ENCODE peak calls at places on chromosomes 5 and 9, in five cellular contexts. One of them, this sample, is unnamed.

GRCh38 chr5:113059232-113059805 is 82.7 kb downstream of the DCP2 start:
- DNase-seq in tibial nerve: no peak
- DNase-seq in MM.1S: no peak
- DNase-seq in ascending aorta: no peak
- DNase-seq in dorsolateral prefrontal cortex: no peak
- DNase-seq in this sample: no peak

GRCh38 chr5:124054564-124054963 is 542.6 kb downstream of the CSNK1G3 start:
- DNase-seq in tibial nerve: no peak
- DNase-seq in MM.1S: peak
- DNase-seq in ascending aorta: no peak
- DNase-seq in dorsolateral prefrontal cortex: no peak
- DNase-seq in this sample: no peak

GRCh38 chr5:39283231-39283818 is 64.0 kb upstream of the FYB1 start:
- DNase-seq in tibial nerve: no peak
- DNase-seq in MM.1S: peak
- DNase-seq in ascending aorta: no peak
- DNase-seq in dorsolateral prefrontal cortex: no peak
- DNase-seq in this sample: peak

GRCh38 chr9:70197384-70198039 is 61.3 kb upstream of the SMC5 start:
- DNase-seq in tibial nerve: no peak
- DNase-seq in MM.1S: no peak
- DNase-seq in ascending aorta: no peak
- DNase-seq in dorsolateral prefrontal cortex: no peak
- DNase-seq in this sample: no peak

GRCh38 chr5:138402640-138403039 is 36.2 kb upstream of the REEP2 start:
- DNase-seq in tibial nerve: no peak
- DNase-seq in MM.1S: peak
- DNase-seq in ascending aorta: no peak
- DNase-seq in dorsolateral prefrontal cortex: no peak
- DNase-seq in this sample: no peak

GRCh38 chr5:68224561-68225187 is 9.1 kb downstream of the PIK3R1 start:
- DNase-seq in tibial nerve: no peak
- DNase-seq in MM.1S: no peak
- DNase-seq in ascending aorta: no peak
- DNase-seq in dorsolateral prefrontal cortex: no peak
- DNase-seq in this sample: no peak

GRCh38 chr5:54066433-54066832 is 243.9 kb downstream of the ARL15 start:
- DNase-seq in tibial nerve: no peak
- DNase-seq in MM.1S: no peak
- DNase-seq in ascending aorta: no peak
- DNase-seq in dorsolateral prefrontal cortex: no peak
- DNase-seq in this sample: no peak

GRCh38 chr5:116778015-116778414 is 203.4 kb upstream of the SEMA6A start:
- DNase-seq in tibial nerve: no peak
- DNase-seq in MM.1S: no peak
- DNase-seq in ascending aorta: no peak
- DNase-seq in dorsolateral prefrontal cortex: no peak
- DNase-seq in this sample: no peak

GRCh38 chr9:89137548-89138462 is 40.8 kb downstream of the SHC3 start:
- DNase-seq in tibial nerve: peak
- DNase-seq in MM.1S: no peak
- DNase-seq in ascending aorta: peak
- DNase-seq in dorsolateral prefrontal cortex: no peak
- DNase-seq in this sample: no peak

GRCh38 chr9:880725-881124 is 39.2 kb downstream of the DMRT1 start:
- DNase-seq in tibial nerve: no peak
- DNase-seq in MM.1S: no peak
- DNase-seq in ascending aorta: no peak
- DNase-seq in dorsolateral prefrontal cortex: no peak
- DNase-seq in this sample: no peak

GRCh38 chr9:134475051-134475790 is 149.0 kb downstream of the RXRA start:
- DNase-seq in tibial nerve: peak
- DNase-seq in MM.1S: no peak
- DNase-seq in ascending aorta: peak
- DNase-seq in dorsolateral prefrontal cortex: no peak
- DNase-seq in this sample: no peak

GRCh38 chr5:13108281-13108680 is 836.2 kb downstream of the DNAH5 start:
- DNase-seq in tibial nerve: no peak
- DNase-seq in MM.1S: no peak
- DNase-seq in ascending aorta: no peak
- DNase-seq in dorsolateral prefrontal cortex: no peak
- DNase-seq in this sample: no peak

GRCh38 chr9:116278326-116278725 is 124.7 kb downstream of the PAPPA start:
- DNase-seq in tibial nerve: no peak
- DNase-seq in MM.1S: no peak
- DNase-seq in ascending aorta: no peak
- DNase-seq in dorsolateral prefrontal cortex: no peak
- DNase-seq in this sample: no peak

GRCh38 chr9:117392992-117393391 is 21.9 kb downstream of the ASTN2 start:
- DNase-seq in tibial nerve: no peak
- DNase-seq in MM.1S: no peak
- DNase-seq in ascending aorta: no peak
- DNase-seq in dorsolateral prefrontal cortex: no peak
- DNase-seq in this sample: no peak
- TF ChIP-seq CTCF in tibial nerve: no peak
- TF ChIP-seq CTCF in MM.1S: no peak
- TF ChIP-seq CTCF in ascending aorta: no peak
- TF ChIP-seq CTCF in dorsolateral prefrontal cortex: no peak
- TF ChIP-seq CTCF in this sample: no peak

GRCh38 chr5:150560401-150561191 is 52.7 kb downstream of the NDST1 start:
- DNase-seq in tibial nerve: peak
- DNase-seq in MM.1S: peak
- DNase-seq in ascending aorta: peak
- DNase-seq in dorsolateral prefrontal cortex: peak
- DNase-seq in this sample: peak

GRCh38 chr5:150561192-150561512 is 53.2 kb downstream of the NDST1 start:
- DNase-seq in tibial nerve: no peak
- DNase-seq in MM.1S: no peak
- DNase-seq in ascending aorta: no peak
- DNase-seq in dorsolateral prefrontal cortex: no peak
- DNase-seq in this sample: no peak

GRCh38 chr5:150565868-150566267 is 57.9 kb downstream of the NDST1 start:
- DNase-seq in tibial nerve: no peak
- DNase-seq in MM.1S: no peak
- DNase-seq in ascending aorta: no peak
- DNase-seq in dorsolateral prefrontal cortex: no peak
- DNase-seq in this sample: no peak

GRCh38 chr5:150561571-150562295 is 53.8 kb downstream of the NDST1 start:
- DNase-seq in tibial nerve: no peak
- DNase-seq in MM.1S: no peak
- DNase-seq in ascending aorta: no peak
- DNase-seq in dorsolateral prefrontal cortex: no peak
- DNase-seq in this sample: no peak

DNA sequence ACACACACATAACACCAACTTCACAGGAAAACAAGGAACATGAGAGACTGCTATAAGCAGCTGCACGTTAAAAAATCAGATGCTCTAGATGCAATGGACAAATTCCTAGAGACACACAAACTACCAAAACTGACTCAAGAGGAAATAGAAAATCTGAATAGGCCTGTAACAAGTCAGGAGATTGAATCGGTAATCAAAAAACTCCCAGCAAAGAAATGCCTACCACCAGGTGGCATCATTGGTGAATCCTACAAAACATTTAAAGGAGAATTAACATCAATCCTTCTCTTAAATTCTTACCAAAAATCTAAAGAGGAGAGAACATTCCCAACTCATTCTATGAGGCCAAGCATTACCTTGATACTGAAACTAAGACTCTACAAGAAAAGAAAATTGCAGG is 54.9 kb downstream of the NDST1 start:
- DNase-seq in tibial nerve: no peak
- DNase-seq in MM.1S: peak
- DNase-seq in ascending aorta: no peak
- DNase-seq in dorsolateral prefrontal cortex: no peak
- DNase-seq in this sample: no peak
- H3K4me3 ChIP-seq in tibial nerve: no peak
- H3K4me3 ChIP-seq in MM.1S: no peak
- H3K4me3 ChIP-seq in ascending aorta: no peak
- H3K4me3 ChIP-seq in dorsolateral prefrontal cortex: no peak
- H3K4me3 ChIP-seq in this sample: no peak

GRCh38 chr9:83204047-83204446 is 141.1 kb upstream of the RASEF start:
- DNase-seq in tibial nerve: no peak
- DNase-seq in MM.1S: no peak
- DNase-seq in ascending aorta: no peak
- DNase-seq in dorsolateral prefrontal cortex: no peak
- DNase-seq in this sample: no peak
- TF ChIP-seq CTCF in tibial nerve: no peak
- TF ChIP-seq CTCF in MM.1S: no peak
- TF ChIP-seq CTCF in ascending aorta: no peak
- TF ChIP-seq CTCF in dorsolateral prefrontal cortex: no peak
- TF ChIP-seq CTCF in this sample: no peak

GRCh38 chr5:169302491-169303118 is 1.7 kb upstream of the SLIT3 start:
- DNase-seq in tibial nerve: no peak
- DNase-seq in MM.1S: peak
- DNase-seq in ascending aorta: peak
- DNase-seq in dorsolateral prefrontal cortex: peak
- DNase-seq in this sample: peak

GRCh38 chr5:169299651-169300467 is 1.1 kb downstream of the SLIT3 start:
- DNase-seq in tibial nerve: no peak
- DNase-seq in MM.1S: no peak
- DNase-seq in ascending aorta: no peak
- DNase-seq in dorsolateral prefrontal cortex: no peak
- DNase-seq in this sample: no peak

GRCh38 chr5:169300468-169301385 is at the start of gene SLIT3:
- DNase-seq in tibial nerve: peak
- DNase-seq in MM.1S: no peak
- DNase-seq in ascending aorta: peak
- DNase-seq in dorsolateral prefrontal cortex: no peak
- DNase-seq in this sample: no peak

GRCh38 chr5:169302046-169302445 is 1.1 kb upstream of the SLIT3 start:
- DNase-seq in tibial nerve: no peak
- DNase-seq in MM.1S: no peak
- DNase-seq in ascending aorta: no peak
- DNase-seq in dorsolateral prefrontal cortex: no peak
- DNase-seq in this sample: no peak

DNA sequence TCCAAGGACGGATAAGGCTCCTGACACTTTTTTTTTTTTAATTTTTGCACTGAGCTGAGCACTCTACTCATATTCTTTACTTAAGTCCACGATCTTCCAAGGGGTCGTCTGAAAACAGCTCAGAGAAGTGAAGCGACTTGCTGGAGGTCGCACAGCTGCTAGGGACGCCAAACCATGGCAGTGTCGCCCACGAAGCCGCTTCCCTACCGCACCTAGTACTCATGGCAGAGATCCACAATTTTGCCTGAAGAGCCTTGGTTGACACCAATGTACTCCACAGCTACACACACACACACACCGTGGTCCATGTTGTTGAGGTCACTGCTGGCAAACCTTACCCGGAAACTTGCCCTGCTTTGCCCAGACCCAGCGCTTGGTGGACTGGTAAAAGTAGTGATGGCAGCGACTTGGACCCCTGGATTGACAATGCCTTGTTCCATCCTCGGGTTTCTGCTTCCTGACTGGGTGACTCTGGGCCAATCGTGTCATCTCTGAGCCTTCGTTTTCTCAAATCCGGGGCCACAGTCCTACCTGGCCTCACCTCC is 519 bp upstream of the SLIT3 start:
- DNase-seq in tibial nerve: no peak
- DNase-seq in MM.1S: no peak
- DNase-seq in ascending aorta: peak
- DNase-seq in dorsolateral prefrontal cortex: no peak
- DNase-seq in this sample: no peak
- H3K4me3 ChIP-seq in tibial nerve: no peak
- H3K4me3 ChIP-seq in MM.1S: no peak
- H3K4me3 ChIP-seq in ascending aorta: peak
- H3K4me3 ChIP-seq in dorsolateral prefrontal cortex: peak
- H3K4me3 ChIP-seq in this sample: no peak

GRCh38 chr5:106080540-106080939 is 1590.2 kb downstream of the EFNA5 start:
- DNase-seq in tibial nerve: no peak
- DNase-seq in MM.1S: no peak
- DNase-seq in ascending aorta: no peak
- DNase-seq in dorsolateral prefrontal cortex: no peak
- DNase-seq in this sample: no peak
- TF ChIP-seq CTCF in tibial nerve: no peak
- TF ChIP-seq CTCF in MM.1S: no peak
- TF ChIP-seq CTCF in ascending aorta: no peak
- TF ChIP-seq CTCF in dorsolateral prefrontal cortex: no peak
- TF ChIP-seq CTCF in this sample: no peak

GRCh38 chr9:35870351-35870923 is at the start of gene OR13J1:
- DNase-seq in tibial nerve: no peak
- DNase-seq in MM.1S: no peak
- DNase-seq in ascending aorta: no peak
- DNase-seq in dorsolateral prefrontal cortex: no peak
- DNase-seq in this sample: no peak

GRCh38 chr9:35867538-35867937 is 2.7 kb downstream of the OR13J1 start:
- DNase-seq in tibial nerve: no peak
- DNase-seq in MM.1S: no peak
- DNase-seq in ascending aorta: no peak
- DNase-seq in dorsolateral prefrontal cortex: no peak
- DNase-seq in this sample: no peak

GRCh38 chr9:35868972-35869371 is 1.2 kb downstream of the OR13J1 start:
- DNase-seq in tibial nerve: no peak
- DNase-seq in MM.1S: no peak
- DNase-seq in ascending aorta: no peak
- DNase-seq in dorsolateral prefrontal cortex: no peak
- DNase-seq in this sample: no peak

GRCh38 chr9:35871514-35871913 is 1.3 kb upstream of the OR13J1 start:
- DNase-seq in tibial nerve: no peak
- DNase-seq in MM.1S: no peak
- DNase-seq in ascending aorta: no peak
- DNase-seq in dorsolateral prefrontal cortex: no peak
- DNase-seq in this sample: no peak

GRCh38 chr9:35869621-35870216 is 482 bp downstream of the OR13J1 start:
- DNase-seq in tibial nerve: no peak
- DNase-seq in MM.1S: no peak
- DNase-seq in ascending aorta: no peak
- DNase-seq in dorsolateral prefrontal cortex: no peak
- DNase-seq in this sample: no peak
- H3K4me3 ChIP-seq in tibial nerve: no peak
- H3K4me3 ChIP-seq in MM.1S: no peak
- H3K4me3 ChIP-seq in ascending aorta: no peak
- H3K4me3 ChIP-seq in dorsolateral prefrontal cortex: no peak
- H3K4me3 ChIP-seq in this sample: no peak

GRCh38 chr5:177361418-177362101 is 3.8 kb downstream of the RGS14 start:
- DNase-seq in tibial nerve: no peak
- DNase-seq in MM.1S: peak
- DNase-seq in ascending aorta: no peak
- DNase-seq in dorsolateral prefrontal cortex: no peak
- DNase-seq in this sample: no peak
- TF ChIP-seq CTCF in tibial nerve: no peak
- TF ChIP-seq CTCF in MM.1S: peak
- TF ChIP-seq CTCF in ascending aorta: no peak
- TF ChIP-seq CTCF in dorsolateral prefrontal cortex: no peak
- TF ChIP-seq CTCF in this sample: peak

GRCh38 chr5:145937432-145938250 is 1.3 kb downstream of the SH3RF2 start:
- DNase-seq in tibial nerve: no peak
- DNase-seq in MM.1S: no peak
- DNase-seq in ascending aorta: no peak
- DNase-seq in dorsolateral prefrontal cortex: no peak
- DNase-seq in this sample: no peak
- H3K4me3 ChIP-seq in tibial nerve: no peak
- H3K4me3 ChIP-seq in MM.1S: no peak
- H3K4me3 ChIP-seq in ascending aorta: no peak
- H3K4me3 ChIP-seq in dorsolateral prefrontal cortex: peak
- H3K4me3 ChIP-seq in this sample: no peak

This sample was measured in GM12864.